ENCODE peak calls at places on chromosome 11, in nine cellular contexts. F is MG63; H is effector CD8-positive, alpha-beta T cell; Y is NCI-H1092 treated with DMSO at 0.1 percent for 48 hours; U is HAP-1; R is AG04450; B is naive B cell; Z is BJ; P is endothelial cell of umbilical vein. I is an unnamed sample.

GRCh38 chr11:70746351-70746750 is 348.0 kb downstream of the CTTN start:
- DNase-seq in U (no peak), F (no peak), Z (no peak), Y (no peak), P (no peak), H (no peak), R (no peak), B (no peak), I (no peak)

GRCh38 chr11:9144828-9145227 is 53.4 kb upstream of the SCUBE2 start:
- DNase-seq in U (no peak), B (no peak), Z (no peak), P (no peak), H (no peak), Y (no peak), F (peak; percentile 20), R (no peak), I (no peak)

GRCh38 chr11:17479284-17480214 is 2.9 kb upstream of the ABCC8 start:
- DNase-seq in Z (no peak), U (peak; percentile 60), Y (peak; percentile 44), P (peak; percentile 10), R (no peak), F (peak; percentile 15), B (no peak), H (no peak), I (peak; percentile 47)

GRCh38 chr11:73612601-73613137 is 14.8 kb upstream of the FAM168A start:
- DNase-seq in Z (no peak), P (no peak), H (no peak), U (peak; percentile 52), F (no peak), B (no peak), Y (no peak), R (no peak), I (no peak)

GRCh38 chr11:65315204-65315865 is 669 bp downstream of the CDC42EP2 start:
- DNase-seq in U (peak; percentile 79), R (no peak), H (peak; percentile 76), Y (peak; percentile 69), Z (no peak), F (peak; percentile 83), B (peak; percentile 82), P (peak; percentile 82), I (peak; percentile 87)

GRCh38 chr11:45379162-45379863 is 93.2 kb upstream of the SYT13 start:
- DNase-seq in P (no peak), Z (no peak), H (no peak), Y (peak; percentile 4), U (no peak), F (no peak), R (no peak), B (no peak), I (no peak)

GRCh38 chr11:64358907-64359711 is at the start of gene RPS6KA4:
- DNase-seq in P (peak; percentile 60), Z (no peak), B (peak; percentile 40), Y (no peak), F (peak; percentile 74), H (no peak), R (no peak), U (peak; percentile 31), I (peak; percentile 84)

GRCh38 chr11:118605116-118605867 is 2.1 kb upstream of the PHLDB1 start:
- DNase-seq in B (no peak), H (no peak), P (peak; percentile 55), Z (peak; percentile 87), U (no peak), Y (no peak), F (peak; percentile 61), R (peak; percentile 85), I (peak; percentile 51)

GRCh38 chr11:107018274-107018901 is at the start of gene GUCY1A2:
- DNase-seq in Z (no peak), U (no peak), Y (peak; percentile 32), B (no peak), F (peak; percentile 43), H (no peak), P (no peak), R (no peak), I (peak; percentile 50)

GRCh38 chr11:11478687-11479086 is 125.6 kb upstream of the CSNK2A3 start:
- DNase-seq in B (no peak), P (no peak), R (no peak), H (no peak), U (no peak), Y (no peak), Z (no peak), F (no peak), I (no peak)

GRCh38 chr11:65444314-65445051 is 21.9 kb downstream of the NEAT1 start:
- DNase-seq in H (no peak), Z (no peak), F (peak; percentile 32), U (no peak), P (peak; percentile 42), R (no peak), Y (no peak), B (no peak), I (no peak)

GRCh38 chr11:1770528-1770927 is 6.8 kb upstream of the CTSD start:
- DNase-seq in H (no peak), Z (no peak), U (no peak), F (no peak), B (no peak), P (no peak), R (no peak), Y (no peak), I (no peak)

GRCh38 chr11:79062814-79063762 is 377.7 kb downstream of the TENM4 start:
- DNase-seq in Z (no peak), H (no peak), P (peak; percentile 46), B (no peak), R (no peak), F (no peak), Y (peak; percentile 38), U (no peak), I (peak; percentile 58)

GRCh38 chr11:72840780-72841179 is 26.6 kb downstream of the ATG16L2 start:
- DNase-seq in F (no peak), Y (no peak), Z (peak; percentile 59), B (no peak), R (peak; percentile 79), U (no peak), H (no peak), P (no peak), I (no peak)

GRCh38 chr11:69683764-69684333 is 8.7 kb upstream of the LTO1 start:
- DNase-seq in P (no peak), H (no peak), Z (no peak), B (no peak), Y (no peak), F (no peak), U (no peak), R (no peak), I (peak; percentile 49)

GRCh38 chr11:88363566-88364169 is 26.1 kb upstream of the CTSC start:
- DNase-seq in F (no peak), Z (no peak), B (no peak), H (no peak), P (peak; percentile 51), R (no peak), U (no peak), Y (no peak), I (no peak)

GRCh38 chr11:78290293-78291176 is 101.8 kb downstream of the USP35 start:
- DNase-seq in H (no peak), U (no peak), Z (peak; percentile 31), Y (no peak), R (peak; percentile 3), F (no peak), B (peak; percentile 54), P (no peak), I (peak; percentile 5)

GRCh38 chr11:114209904-114210303 is 86.3 kb upstream of the NNMT start:
- DNase-seq in Z (no peak), U (no peak), Y (no peak), R (no peak), P (no peak), F (no peak), H (no peak), B (no peak), I (no peak)

GRCh38 chr11:44532809-44533208 is 32.7 kb upstream of the CD82 start:
- DNase-seq in P (no peak), R (no peak), B (no peak), H (no peak), Y (no peak), U (no peak), Z (no peak), F (no peak), I (no peak)

GRCh38 chr11:93694109-93694508 is 32.6 kb downstream of the CEP295 start:
- DNase-seq in U (no peak), P (no peak), H (no peak), B (no peak), F (no peak), Z (no peak), Y (no peak), R (no peak), I (no peak)

GRCh38 chr11:8257003-8257664 is 6.5 kb downstream of the LMO1 start:
- DNase-seq in R (no peak), Y (no peak), H (no peak), B (no peak), U (no peak), Z (no peak), F (no peak), P (no peak), I (no peak)

GRCh38 chr11:17366491-17366890 is 14.9 kb downstream of the NCR3LG1 start:
- DNase-seq in Y (no peak), F (no peak), H (no peak), B (no peak), R (no peak), P (no peak), Z (no peak), U (no peak), I (no peak)

GRCh38 chr11:47441421-47441820 is 7.5 kb downstream of the RAPSN start:
- DNase-seq in P (no peak), H (no peak), B (no peak), Y (no peak), U (no peak), R (no peak), Z (no peak), F (no peak), I (no peak)

GRCh38 chr11:105027671-105028070 is 4.7 kb upstream of the CASP5 start:
- DNase-seq in B (no peak), R (no peak), P (no peak), Y (no peak), H (no peak), U (no peak), Z (no peak), F (no peak), I (no peak)